ENCODE peak calls at places on chromosomes 5 and 9, in seven cellular contexts. One of them, this sample, is unnamed.
A peak's percentile ranks its signal among the peaks of the same experiment; 100 is the strongest.

GRCh38 chr5:120151825-120152224 is 312.3 kb upstream of the PRR16 start:
- DNase-seq in ovary: no peak
- DNase-seq in hypothalamus: no peak
- DNase-seq in AML-193: no peak
- DNase-seq in GM04504: no peak
- DNase-seq in endothelial cell: no peak
- DNase-seq in neural crest cell: no peak
- DNase-seq in this sample: no peak

GRCh38 chr9:1140057-1140456 is 89.9 kb downstream of the DMRT2 start:
- DNase-seq in GM04504: no peak
- DNase-seq in hypothalamus: no peak
- DNase-seq in neural crest cell: no peak
- DNase-seq in AML-193: no peak
- DNase-seq in endothelial cell: no peak
- DNase-seq in ovary: no peak
- DNase-seq in this sample: no peak

GRCh38 chr9:5721279-5722087 is 92.6 kb downstream of the RIC1 start:
- DNase-seq in ovary: no peak
- DNase-seq in neural crest cell: no peak
- DNase-seq in endothelial cell: no peak
- DNase-seq in GM04504: no peak
- DNase-seq in AML-193: no peak
- DNase-seq in hypothalamus: no peak
- DNase-seq in this sample: no peak

GRCh38 chr9:100413839-100414420 is 13.0 kb upstream of the MSANTD3 start:
- DNase-seq in neural crest cell: no peak
- DNase-seq in hypothalamus: no peak
- DNase-seq in ovary: no peak
- DNase-seq in AML-193: no peak
- DNase-seq in endothelial cell: no peak
- DNase-seq in GM04504: no peak
- DNase-seq in this sample: no peak

GRCh38 chr5:41519801-41520200 is 9.4 kb upstream of the PLCXD3 start:
- DNase-seq in GM04504: no peak
- DNase-seq in hypothalamus: no peak
- DNase-seq in neural crest cell: no peak
- DNase-seq in AML-193: no peak
- DNase-seq in ovary: no peak
- DNase-seq in endothelial cell: no peak
- DNase-seq in this sample: no peak

GRCh38 chr5:131142970-131143617 is 22.0 kb downstream of the HINT1 start:
- DNase-seq in GM04504: no peak
- DNase-seq in endothelial cell: no peak
- DNase-seq in ovary: no peak
- DNase-seq in AML-193: no peak
- DNase-seq in neural crest cell: no peak
- DNase-seq in hypothalamus: no peak
- DNase-seq in this sample: no peak

GRCh38 chr5:18281947-18282557 is 647.8 kb downstream of the TAF11L14 start:
- DNase-seq in ovary: no peak
- DNase-seq in endothelial cell: no peak
- DNase-seq in AML-193: peak; percentile 38
- DNase-seq in neural crest cell: no peak
- DNase-seq in hypothalamus: no peak
- DNase-seq in GM04504: peak; percentile 20
- DNase-seq in this sample: no peak

GRCh38 chr5:152601806-152602467 is 196.9 kb upstream of the NMUR2 start:
- DNase-seq in ovary: no peak
- DNase-seq in GM04504: no peak
- DNase-seq in endothelial cell: no peak
- DNase-seq in AML-193: no peak
- DNase-seq in neural crest cell: no peak
- DNase-seq in hypothalamus: no peak
- DNase-seq in this sample: no peak

GRCh38 chr9:134340475-134341186 is 14.4 kb downstream of the RXRA start:
- DNase-seq in hypothalamus: no peak
- DNase-seq in GM04504: no peak
- DNase-seq in ovary: no peak
- DNase-seq in AML-193: peak; percentile 40
- DNase-seq in endothelial cell: peak; percentile 57
- DNase-seq in neural crest cell: no peak
- DNase-seq in this sample: no peak

GRCh38 chr9:14348241-14349140 is 34.5 kb upstream of the NFIB start:
- DNase-seq in neural crest cell: peak; percentile 21
- DNase-seq in hypothalamus: no peak
- DNase-seq in endothelial cell: peak; percentile 34
- DNase-seq in AML-193: no peak
- DNase-seq in ovary: peak; percentile 21
- DNase-seq in GM04504: no peak
- DNase-seq in this sample: no peak

GRCh38 chr5:149898811-149899210 is 45.8 kb downstream of the PDE6A start:
- DNase-seq in endothelial cell: no peak
- DNase-seq in ovary: no peak
- DNase-seq in GM04504: no peak
- DNase-seq in AML-193: no peak
- DNase-seq in hypothalamus: no peak
- DNase-seq in neural crest cell: no peak
- DNase-seq in this sample: no peak

GRCh38 chr5:136703706-136704105 is 338.4 kb upstream of the TRPC7 start:
- DNase-seq in AML-193: no peak
- DNase-seq in endothelial cell: no peak
- DNase-seq in ovary: no peak
- DNase-seq in neural crest cell: no peak
- DNase-seq in hypothalamus: no peak
- DNase-seq in GM04504: no peak
- DNase-seq in this sample: no peak